ENCODE peak calls at places on chromosome 1, in five cellular contexts. R, L, E, C and A are unnamed samples.

GRCh38 chr1:246907472-246907871 is 24.3 kb downstream of the AHCTF1 start:
- DNase-seq in R (peak), L (no peak), E (peak), C (peak), A (no peak)

GRCh38 chr1:99811075-99811474 is 39.1 kb upstream of the AGL start:
- DNase-seq in R (no peak), L (no peak), E (no peak), C (no peak), A (no peak)

GRCh38 chr1:207004931-207005830 is 27.4 kb downstream of the C1orf116 start:
- DNase-seq in R (peak), L (peak), E (peak), C (peak), A (no peak)

GRCh38 chr1:3539707-3540425 is 71.4 kb downstream of the MEGF6 start:
- DNase-seq in R (no peak), L (no peak), E (peak), C (no peak), A (no peak)

GRCh38 chr1:3103977-3104677 is 35.1 kb downstream of the PRDM16 start:
- DNase-seq in R (no peak), L (no peak), E (no peak), C (no peak), A (no peak)

GRCh38 chr1:113456967-113457366 is 66.7 kb downstream of the MAGI3 start:
- DNase-seq in R (no peak), L (peak), E (peak), C (no peak), A (no peak)

GRCh38 chr1:25486602-25487001 is 55.9 kb downstream of the MACO1 start:
- DNase-seq in R (no peak), L (no peak), E (peak), C (no peak), A (no peak)

GRCh38 chr1:50060279-50060678 is 36.5 kb upstream of the AGBL4 start:
- DNase-seq in R (no peak), L (no peak), E (no peak), C (no peak), A (no peak)

GRCh38 chr1:47231314-47232186 is 475 bp downstream of the TAL1 start:
- DNase-seq in R (no peak), L (no peak), E (peak), C (peak), A (peak)

GRCh38 chr1:62076286-62076685 is 118.4 kb upstream of the L1TD1 start:
- DNase-seq in R (no peak), L (peak), E (peak), C (no peak), A (no peak)

GRCh38 chr1:156781585-156782186 is 14.4 kb downstream of the PRCC start:
- DNase-seq in R (no peak), L (peak), E (peak), C (no peak), A (no peak)

GRCh38 chr1:39196244-39197215 is 8.0 kb upstream of the MACF1 start:
- DNase-seq in R (no peak), L (no peak), E (peak), C (peak), A (no peak)

GRCh38 chr1:200228081-200228480 is 181.8 kb downstream of the ZNF281 start:
- DNase-seq in R (no peak), L (no peak), E (peak), C (no peak), A (no peak)

GRCh38 chr1:109255673-109256072 is 6.3 kb downstream of the CELSR2 start:
- DNase-seq in R (no peak), L (no peak), E (no peak), C (no peak), A (peak)

GRCh38 chr1:102089791-102090190 is 93.1 kb upstream of the OLFM3 start:
- DNase-seq in R (no peak), L (no peak), E (no peak), C (no peak), A (no peak)

GRCh38 chr1:202162418-202163280 is 2.2 kb upstream of the PTPN7 start:
- DNase-seq in R (no peak), L (no peak), E (no peak), C (peak), A (no peak)

GRCh38 chr1:158732524-158732923 is 12.0 kb upstream of the OR6K3 start:
- DNase-seq in R (no peak), L (no peak), E (no peak), C (no peak), A (no peak)

GRCh38 chr1:48761986-48762385 is 14.7 kb downstream of the BEND5 start:
- DNase-seq in R (no peak), L (no peak), E (no peak), C (no peak), A (no peak)

GRCh38 chr1:107251839-107252238 is 111.0 kb downstream of the NTNG1 start:
- DNase-seq in R (no peak), L (no peak), E (no peak), C (peak), A (no peak)

GRCh38 chr1:21012937-21013336 is 163.8 kb downstream of the EIF4G3 start:
- DNase-seq in R (no peak), L (no peak), E (peak), C (no peak), A (no peak)

GRCh38 chr1:115564201-115564600 is 77.6 kb upstream of the VANGL1 start:
- DNase-seq in R (no peak), L (no peak), E (peak), C (no peak), A (no peak)

GRCh38 chr1:160540859-160541233 is 17.8 kb upstream of the SLAMF6 start:
- DNase-seq in R (no peak), L (no peak), E (no peak), C (no peak), A (no peak)

GRCh38 chr1:234730542-234731370 is 120.8 kb upstream of the IRF2BP2 start:
- DNase-seq in R (no peak), L (no peak), E (no peak), C (no peak), A (no peak)

GRCh38 chr1:20386682-20387081 is 96.0 kb downstream of the VWA5B1 start:
- DNase-seq in R (peak), L (no peak), E (no peak), C (no peak), A (no peak)

GRCh38 chr1:62317021-62317768 is 2.0 kb downstream of the KANK4 start:
- DNase-seq in R (no peak), L (no peak), E (no peak), C (no peak), A (no peak)

GRCh38 chr1:210291786-210292275 is 36.9 kb upstream of the HHAT start:
- DNase-seq in R (no peak), L (no peak), E (peak), C (no peak), A (no peak)